ENCODE peak calls at places on chromosomes 1 and 21, in ten cellular contexts. Y, O, I, B, Z, P, K, S, A and J are unnamed samples.

GRCh38 chr1:196464545-196464944 is 143.7 kb downstream of the KCNT2 start:
- DNase-seq in I (no peak), Y (no peak), Z (no peak), S (no peak), O (no peak), P (no peak), B (no peak), K (no peak), A (no peak), J (peak)

GRCh38 chr1:204077979-204078696 is 5.2 kb downstream of the SOX13 start:
- DNase-seq in I (peak), Y (no peak), B (no peak), P (no peak), Z (peak), S (no peak), A (peak), O (peak), K (peak), J (no peak)

GRCh38 chr1:101044259-101044658 is 18.7 kb upstream of the DPH5 start:
- DNase-seq in S (no peak), A (no peak), O (no peak), B (no peak), Z (no peak), Y (no peak), P (no peak), K (no peak), I (no peak), J (no peak)

GRCh38 chr1:2815551-2815950 is 14.1 kb upstream of the TTC34 start:
- DNase-seq in P (no peak), K (no peak), Y (no peak), I (no peak), O (no peak), B (peak), A (no peak), S (no peak), Z (no peak), J (no peak)

GRCh38 chr1:151113877-151114276 is 32.6 kb downstream of the SEMA6C start:
- DNase-seq in Y (no peak), B (no peak), A (no peak), S (no peak), I (no peak), Z (no peak), O (no peak), P (no peak), K (no peak), J (no peak)

GRCh38 chr1:9870572-9870971 is 39.5 kb downstream of the CTNNBIP1 start:
- DNase-seq in A (no peak), Y (no peak), S (no peak), P (no peak), O (no peak), K (no peak), Z (no peak), I (no peak), B (no peak), J (no peak)

GRCh38 chr1:172885976-172886375 is 164.8 kb downstream of the TNFSF18 start:
- DNase-seq in Y (no peak), B (no peak), S (no peak), P (no peak), K (no peak), Z (peak), O (no peak), I (no peak), A (no peak), J (no peak)

GRCh38 chr1:24699628-24700027 is 45.6 kb upstream of the CLIC4 start:
- DNase-seq in I (no peak), K (no peak), P (no peak), O (peak), Z (no peak), A (no peak), S (no peak), B (no peak), Y (no peak), J (no peak)

GRCh38 chr1:178768423-178768822 is 43.4 kb downstream of the RALGPS2 start:
- DNase-seq in O (peak), Y (peak), I (peak), B (no peak), S (peak), P (peak), Z (peak), A (no peak), K (no peak), J (peak)

GRCh38 chr21:15842565-15842880 is 112.7 kb downstream of the USP25 start:
- DNase-seq in K (no peak), O (no peak), Y (no peak), B (no peak), Z (no peak), I (no peak), S (no peak), P (no peak), A (no peak), J (no peak)

GRCh38 chr1:42319871-42320484 is 15.1 kb downstream of the FOXJ3 start:
- DNase-seq in Y (peak), K (no peak), S (peak), O (no peak), Z (no peak), P (peak), B (no peak), A (no peak), I (peak), J (no peak)

GRCh38 chr1:151371340-151371739 is 1.2 kb downstream of the SELENBP1 start:
- DNase-seq in A (no peak), O (peak), S (no peak), I (no peak), B (peak), K (peak), P (no peak), Z (no peak), Y (no peak), J (no peak)

GRCh38 chr1:98546319-98546718 is 115.2 kb upstream of the SNX7 start:
- DNase-seq in I (no peak), K (no peak), Z (no peak), P (no peak), Y (no peak), O (no peak), S (no peak), A (no peak), B (no peak), J (no peak)